ENCODE peak calls at places on chromosomes 6 and 20, in seven cellular contexts. M is GM04504; S is activated T-cell treated with anti-CD3 and anti-CD28 coated beads, Interleukin-2, amount 50 U/mL, for 48 hours; R is NCI-H510A treated with DMSO at 0.1 percent for 48 hours; I is activated naive CD8-positive, alpha-beta T cell treated with anti-CD3 and anti-CD28 coated beads, Interleukin-2, amount 50 U/mL, for 16 hours; O is cerebellum; T is ACHN. B is an unnamed sample.

GRCh38 chr6:113411006-113411405 is 446.1 kb upstream of the MARCKS start:
- DNase-seq in M (no peak), O (no peak), I (no peak), R (no peak), T (no peak), S (no peak), B (no peak)

GRCh38 chr6:155974359-155974758 is 518.7 kb upstream of the NOX3 start:
- DNase-seq in R (no peak), I (no peak), M (no peak), O (no peak), S (no peak), T (no peak), B (no peak)

GRCh38 chr6:80425089-80425823 is 318.8 kb downstream of the BCKDHB start:
- DNase-seq in R (no peak), S (no peak), I (no peak), O (no peak), T (no peak), M (peak), B (peak)

GRCh38 chr20:24742989-24743388 is 206.1 kb upstream of the CST7 start:
- DNase-seq in I (no peak), T (no peak), M (no peak), O (no peak), S (no peak), R (no peak), B (no peak)

GRCh38 chr6:36040958-36041357 is 13.3 kb downstream of the MAPK14 start:
- DNase-seq in M (no peak), I (no peak), R (no peak), O (no peak), T (no peak), S (no peak), B (no peak)

GRCh38 chr20:58497911-58498310 is 17.3 kb downstream of the APCDD1L start:
- DNase-seq in O (no peak), I (no peak), R (no peak), S (no peak), T (no peak), M (no peak), B (no peak)

GRCh38 chr20:54069501-54069971 is 858 bp downstream of the BCAS1 start:
- DNase-seq in I (no peak), M (no peak), R (no peak), O (no peak), T (no peak), S (no peak), B (no peak)

GRCh38 chr20:23286346-23286745 is 64.2 kb upstream of the NXT1 start:
- DNase-seq in I (no peak), M (no peak), S (no peak), T (no peak), R (no peak), O (no peak), B (no peak)

GRCh38 chr6:155561262-155561970 is 105.8 kb upstream of the NOX3 start:
- DNase-seq in S (no peak), R (no peak), T (no peak), I (no peak), O (no peak), M (no peak), B (no peak)

GRCh38 chr20:31547720-31548298 is 33.6 kb downstream of the HM13 start:
- DNase-seq in R (no peak), I (no peak), M (no peak), T (no peak), S (no peak), O (no peak), B (no peak)

GRCh38 chr6:43734294-43734665 is 35.7 kb upstream of the VEGFA start:
- DNase-seq in O (no peak), M (no peak), S (no peak), R (no peak), T (no peak), I (no peak), B (no peak)

GRCh38 chr6:75751443-75751842 is 2.4 kb downstream of the MYO6 start:
- DNase-seq in T (no peak), S (no peak), M (no peak), O (no peak), R (no peak), I (no peak), B (no peak)

GRCh38 chr6:45697605-45698004 is 318.1 kb downstream of the CLIC5 start:
- DNase-seq in S (no peak), O (no peak), R (no peak), T (peak), M (peak), I (no peak), B (peak)

GRCh38 chr20:50558483-50558925 is 48.3 kb downstream of the PTPN1 start:
- DNase-seq in T (peak), S (no peak), I (no peak), O (no peak), R (no peak), M (peak), B (no peak)

GRCh38 chr20:38844963-38845362 is 39.5 kb downstream of the PPP1R16B start:
- DNase-seq in R (no peak), O (no peak), T (no peak), S (no peak), M (no peak), I (no peak), B (no peak)

GRCh38 chr6:1771324-1771723 is 161.6 kb downstream of the FOXC1 start:
- DNase-seq in I (no peak), O (no peak), S (peak), M (no peak), T (no peak), R (peak), B (no peak)

GRCh38 chr6:90765895-90766294 is 179.0 kb upstream of the MAP3K7 start:
- DNase-seq in O (no peak), I (no peak), M (no peak), R (no peak), T (no peak), S (no peak), B (no peak)

GRCh38 chr6:165439928-165440554 is 130.6 kb upstream of the C6orf118 start:
- DNase-seq in S (no peak), R (peak), I (no peak), O (peak), T (peak), M (peak), B (peak)

GRCh38 chr6:12152023-12152960 is 137.9 kb upstream of the EDN1 start:
- DNase-seq in M (no peak), T (no peak), I (no peak), R (no peak), O (no peak), S (no peak), B (no peak)

GRCh38 chr6:35359346-35359743 is 17.0 kb downstream of the PPARD start:
- DNase-seq in T (no peak), M (no peak), R (no peak), I (no peak), O (no peak), S (no peak), B (no peak)

GRCh38 chr6:138545621-138545980 is 46.3 kb upstream of the NHSL1 start:
- DNase-seq in M (no peak), O (no peak), T (no peak), I (no peak), S (no peak), R (no peak), B (peak)

GRCh38 chr6:79158856-79159516 is 75.5 kb downstream of the HMGN3 start:
- DNase-seq in S (no peak), T (peak), R (no peak), O (no peak), I (no peak), M (no peak), B (no peak)

GRCh38 chr20:48624315-48625020 is 203.3 kb downstream of the PREX1 start:
- DNase-seq in M (no peak), T (no peak), R (no peak), S (no peak), O (no peak), I (no peak), B (no peak)

GRCh38 chr20:62935968-62936585 is 1.9 kb upstream of the GID8 start:
- DNase-seq in O (no peak), S (no peak), I (no peak), T (no peak), M (no peak), R (no peak), B (no peak)

GRCh38 chr6:158648682-158649131 is 1.1 kb upstream of the SYTL3 start:
- DNase-seq in O (no peak), R (no peak), M (peak), I (no peak), S (peak), T (peak), B (peak)

GRCh38 chr6:116047173-116047933 is 13.3 kb downstream of the FRK start:
- DNase-seq in T (no peak), I (no peak), R (no peak), O (no peak), M (no peak), S (no peak), B (no peak)

GRCh38 chr6:169224716-169225115 is 28.9 kb downstream of the THBS2 start:
- DNase-seq in I (no peak), S (no peak), R (no peak), M (no peak), T (no peak), O (no peak), B (no peak)

GRCh38 chr20:47330071-47330470 is 26.4 kb downstream of the ZMYND8 start:
- DNase-seq in M (no peak), I (no peak), R (no peak), T (no peak), O (no peak), S (no peak), B (no peak)

GRCh38 chr6:22614541-22614940 is 45.2 kb downstream of the HDGFL1 start:
- DNase-seq in O (no peak), I (no peak), R (no peak), T (no peak), S (no peak), M (no peak), B (no peak)

GRCh38 chr20:36768768-36769430 is 4.7 kb downstream of the DSN1 start:
- DNase-seq in T (no peak), S (no peak), O (no peak), M (peak), R (no peak), I (no peak), B (no peak)

GRCh38 chr6:151390276-151391020 is 911 bp downstream of the ZBTB2 start:
- DNase-seq in T (peak), M (peak), I (peak), S (peak), O (peak), R (peak), B (peak)

GRCh38 chr6:16553531-16553930 is 207.7 kb downstream of the ATXN1 start:
- DNase-seq in I (no peak), R (no peak), S (no peak), O (no peak), M (no peak), T (no peak), B (no peak)

GRCh38 chr6:14638932-14639875 is 521.6 kb downstream of the CD83 start:
- DNase-seq in R (peak), S (no peak), O (peak), M (peak), T (no peak), I (no peak), B (peak)

GRCh38 chr6:81791756-81792155 is 39.3 kb upstream of the TENT5A start:
- DNase-seq in I (no peak), R (no peak), S (no peak), T (no peak), M (no peak), O (no peak), B (no peak)

GRCh38 chr20:18019068-18019467 is 38.6 kb downstream of the OVOL2 start:
- DNase-seq in T (peak), O (no peak), R (peak), I (no peak), M (no peak), S (no peak), B (peak)

GRCh38 chr6:15512126-15512525 is 150.7 kb downstream of the DTNBP1 start:
- DNase-seq in O (peak), M (no peak), S (no peak), I (no peak), T (no peak), R (no peak), B (no peak)

B was measured in GM03348.